ENCODE peak calls at places on chromosomes 11 and 22, in ten cellular contexts. One of them, this sample, is unnamed.

GRCh38 chr22:28922540-28923244 is 39.3 kb downstream of the ZNRF3 start:
- DNase-seq in C1 segment of cervical spinal cord: no peak
- DNase-seq in AG10803: no peak
- DNase-seq in astrocyte: no peak
- DNase-seq in aorta: peak
- DNase-seq in WTC11: no peak
- DNase-seq in dermis blood vessel endothelial cell: no peak
- DNase-seq in NCI-H1092: no peak
- DNase-seq in colonic mucosa: peak
- DNase-seq in adrenal gland: no peak
- DNase-seq in this sample: no peak

GRCh38 chr22:35594686-35595085 is 22.4 kb downstream of the MB start:
- DNase-seq in C1 segment of cervical spinal cord: no peak
- DNase-seq in AG10803: no peak
- DNase-seq in astrocyte: no peak
- DNase-seq in aorta: peak
- DNase-seq in WTC11: no peak
- DNase-seq in dermis blood vessel endothelial cell: no peak
- DNase-seq in NCI-H1092: no peak
- DNase-seq in colonic mucosa: no peak
- DNase-seq in adrenal gland: no peak
- DNase-seq in this sample: no peak

GRCh38 chr11:57160665-57161064 is 21.1 kb upstream of the LRRC55 start:
- DNase-seq in C1 segment of cervical spinal cord: no peak
- DNase-seq in AG10803: no peak
- DNase-seq in astrocyte: no peak
- DNase-seq in aorta: no peak
- DNase-seq in WTC11: no peak
- DNase-seq in dermis blood vessel endothelial cell: no peak
- DNase-seq in NCI-H1092: no peak
- DNase-seq in colonic mucosa: no peak
- DNase-seq in adrenal gland: no peak
- DNase-seq in this sample: no peak

GRCh38 chr11:107040447-107041444 is 22.5 kb upstream of the GUCY1A2 start:
- DNase-seq in C1 segment of cervical spinal cord: no peak
- DNase-seq in AG10803: peak
- DNase-seq in astrocyte: peak
- DNase-seq in aorta: no peak
- DNase-seq in WTC11: no peak
- DNase-seq in dermis blood vessel endothelial cell: no peak
- DNase-seq in NCI-H1092: no peak
- DNase-seq in colonic mucosa: no peak
- DNase-seq in adrenal gland: no peak
- DNase-seq in this sample: no peak

GRCh38 chr11:88484873-88485621 is 147.5 kb upstream of the CTSC start:
- DNase-seq in C1 segment of cervical spinal cord: no peak
- DNase-seq in AG10803: peak
- DNase-seq in astrocyte: no peak
- DNase-seq in aorta: no peak
- DNase-seq in WTC11: peak
- DNase-seq in dermis blood vessel endothelial cell: peak
- DNase-seq in NCI-H1092: no peak
- DNase-seq in colonic mucosa: peak
- DNase-seq in adrenal gland: peak
- DNase-seq in this sample: peak

GRCh38 chr11:82080160-82080559 is 653.5 kb downstream of the FAM181B start:
- DNase-seq in C1 segment of cervical spinal cord: no peak
- DNase-seq in AG10803: peak
- DNase-seq in astrocyte: peak
- DNase-seq in aorta: no peak
- DNase-seq in WTC11: no peak
- DNase-seq in dermis blood vessel endothelial cell: no peak
- DNase-seq in NCI-H1092: no peak
- DNase-seq in colonic mucosa: no peak
- DNase-seq in adrenal gland: no peak
- DNase-seq in this sample: no peak

GRCh38 chr11:2263012-2263565 is 7.3 kb downstream of the ASCL2 start:
- DNase-seq in C1 segment of cervical spinal cord: no peak
- DNase-seq in AG10803: no peak
- DNase-seq in astrocyte: no peak
- DNase-seq in aorta: no peak
- DNase-seq in WTC11: no peak
- DNase-seq in dermis blood vessel endothelial cell: no peak
- DNase-seq in NCI-H1092: no peak
- DNase-seq in colonic mucosa: peak
- DNase-seq in adrenal gland: no peak
- DNase-seq in this sample: peak

GRCh38 chr22:19886605-19887250 is 32.1 kb upstream of the GNB1L start:
- DNase-seq in C1 segment of cervical spinal cord: no peak
- DNase-seq in AG10803: peak
- DNase-seq in astrocyte: peak
- DNase-seq in aorta: peak
- DNase-seq in WTC11: peak
- DNase-seq in dermis blood vessel endothelial cell: peak
- DNase-seq in NCI-H1092: no peak
- DNase-seq in colonic mucosa: no peak
- DNase-seq in adrenal gland: no peak
- DNase-seq in this sample: peak

GRCh38 chr22:42990131-42990838 is 24.7 kb downstream of the PACSIN2 start:
- DNase-seq in C1 segment of cervical spinal cord: no peak
- DNase-seq in AG10803: peak
- DNase-seq in astrocyte: peak
- DNase-seq in aorta: peak
- DNase-seq in WTC11: no peak
- DNase-seq in dermis blood vessel endothelial cell: peak
- DNase-seq in NCI-H1092: no peak
- DNase-seq in colonic mucosa: no peak
- DNase-seq in adrenal gland: peak
- DNase-seq in this sample: no peak

GRCh38 chr22:36756031-36756430 is 19.9 kb downstream of the IFT27 start:
- DNase-seq in C1 segment of cervical spinal cord: no peak
- DNase-seq in AG10803: no peak
- DNase-seq in astrocyte: no peak
- DNase-seq in aorta: no peak
- DNase-seq in WTC11: no peak
- DNase-seq in dermis blood vessel endothelial cell: no peak
- DNase-seq in NCI-H1092: no peak
- DNase-seq in colonic mucosa: no peak
- DNase-seq in adrenal gland: no peak
- DNase-seq in this sample: peak

GRCh38 chr22:22161924-22162851 is 82.4 kb upstream of the VPREB1 start:
- DNase-seq in C1 segment of cervical spinal cord: no peak
- DNase-seq in AG10803: no peak
- DNase-seq in astrocyte: no peak
- DNase-seq in aorta: no peak
- DNase-seq in WTC11: no peak
- DNase-seq in dermis blood vessel endothelial cell: no peak
- DNase-seq in NCI-H1092: no peak
- DNase-seq in colonic mucosa: no peak
- DNase-seq in adrenal gland: no peak
- DNase-seq in this sample: peak

GRCh38 chr11:20368441-20368840 is 4.9 kb downstream of the HTATIP2 start:
- DNase-seq in C1 segment of cervical spinal cord: no peak
- DNase-seq in AG10803: no peak
- DNase-seq in astrocyte: no peak
- DNase-seq in aorta: no peak
- DNase-seq in WTC11: no peak
- DNase-seq in dermis blood vessel endothelial cell: no peak
- DNase-seq in NCI-H1092: no peak
- DNase-seq in colonic mucosa: no peak
- DNase-seq in adrenal gland: no peak
- DNase-seq in this sample: no peak

GRCh38 chr11:73206751-73207280 is 11.3 kb upstream of the P2RY2 start:
- DNase-seq in C1 segment of cervical spinal cord: no peak
- DNase-seq in AG10803: no peak
- DNase-seq in astrocyte: peak
- DNase-seq in aorta: no peak
- DNase-seq in WTC11: no peak
- DNase-seq in dermis blood vessel endothelial cell: no peak
- DNase-seq in NCI-H1092: no peak
- DNase-seq in colonic mucosa: no peak
- DNase-seq in adrenal gland: no peak
- DNase-seq in this sample: no peak

GRCh38 chr11:104320091-104320490 is 156.1 kb upstream of the PDGFD start:
- DNase-seq in C1 segment of cervical spinal cord: no peak
- DNase-seq in AG10803: no peak
- DNase-seq in astrocyte: peak
- DNase-seq in aorta: no peak
- DNase-seq in WTC11: no peak
- DNase-seq in dermis blood vessel endothelial cell: no peak
- DNase-seq in NCI-H1092: no peak
- DNase-seq in colonic mucosa: no peak
- DNase-seq in adrenal gland: no peak
- DNase-seq in this sample: no peak

GRCh38 chr22:35315855-35316745 is 16.4 kb downstream of the TOM1 start:
- DNase-seq in C1 segment of cervical spinal cord: no peak
- DNase-seq in AG10803: no peak
- DNase-seq in astrocyte: no peak
- DNase-seq in aorta: peak
- DNase-seq in WTC11: no peak
- DNase-seq in dermis blood vessel endothelial cell: no peak
- DNase-seq in NCI-H1092: peak
- DNase-seq in colonic mucosa: no peak
- DNase-seq in adrenal gland: peak
- DNase-seq in this sample: no peak

GRCh38 chr11:74084796-74085541 is 76.1 kb upstream of the UCP3 start:
- DNase-seq in C1 segment of cervical spinal cord: no peak
- DNase-seq in AG10803: peak
- DNase-seq in astrocyte: peak
- DNase-seq in aorta: no peak
- DNase-seq in WTC11: no peak
- DNase-seq in dermis blood vessel endothelial cell: no peak
- DNase-seq in NCI-H1092: no peak
- DNase-seq in colonic mucosa: no peak
- DNase-seq in adrenal gland: peak
- DNase-seq in this sample: no peak

GRCh38 chr22:26546282-26546681 is 34.0 kb upstream of the TFIP11 start:
- DNase-seq in C1 segment of cervical spinal cord: no peak
- DNase-seq in AG10803: no peak
- DNase-seq in astrocyte: no peak
- DNase-seq in aorta: no peak
- DNase-seq in WTC11: no peak
- DNase-seq in dermis blood vessel endothelial cell: no peak
- DNase-seq in NCI-H1092: no peak
- DNase-seq in colonic mucosa: no peak
- DNase-seq in adrenal gland: no peak
- DNase-seq in this sample: no peak

GRCh38 chr11:84671325-84672019 is 955.7 kb downstream of the DLG2 start:
- DNase-seq in C1 segment of cervical spinal cord: no peak
- DNase-seq in AG10803: no peak
- DNase-seq in astrocyte: no peak
- DNase-seq in aorta: no peak
- DNase-seq in WTC11: no peak
- DNase-seq in dermis blood vessel endothelial cell: no peak
- DNase-seq in NCI-H1092: no peak
- DNase-seq in colonic mucosa: peak
- DNase-seq in adrenal gland: no peak
- DNase-seq in this sample: no peak

GRCh38 chr11:125141178-125141577 is 23.4 kb upstream of the PKNOX2 start:
- DNase-seq in C1 segment of cervical spinal cord: no peak
- DNase-seq in AG10803: no peak
- DNase-seq in astrocyte: no peak
- DNase-seq in aorta: peak
- DNase-seq in WTC11: no peak
- DNase-seq in dermis blood vessel endothelial cell: no peak
- DNase-seq in NCI-H1092: no peak
- DNase-seq in colonic mucosa: no peak
- DNase-seq in adrenal gland: no peak
- DNase-seq in this sample: peak

GRCh38 chr11:119375629-119376196 is 5.8 kb downstream of the USP2 start:
- DNase-seq in C1 segment of cervical spinal cord: peak
- DNase-seq in AG10803: peak
- DNase-seq in astrocyte: peak
- DNase-seq in aorta: peak
- DNase-seq in WTC11: no peak
- DNase-seq in dermis blood vessel endothelial cell: no peak
- DNase-seq in NCI-H1092: no peak
- DNase-seq in colonic mucosa: peak
- DNase-seq in adrenal gland: peak
- DNase-seq in this sample: peak

GRCh38 chr11:122780296-122780949 is 57.9 kb upstream of the CRTAM start:
- DNase-seq in C1 segment of cervical spinal cord: no peak
- DNase-seq in AG10803: no peak
- DNase-seq in astrocyte: no peak
- DNase-seq in aorta: no peak
- DNase-seq in WTC11: no peak
- DNase-seq in dermis blood vessel endothelial cell: no peak
- DNase-seq in NCI-H1092: no peak
- DNase-seq in colonic mucosa: no peak
- DNase-seq in adrenal gland: no peak
- DNase-seq in this sample: no peak

This sample was measured in H7.